ENCODE peak calls at places on chromosomes 2 and 18, in eight cellular contexts. W is GM10248; L is AML-193; M is posterior cingulate gyrus; C is stimulated activated CD4-positive, alpha-beta T cell treated with anti-CD3 and anti-CD28 coated beads, TNF-alpha, amount 100 ng/mL, for 48 hours; U is BJ; P is activated naive CD4-positive, alpha-beta T cell treated with anti-CD3 and anti-CD28 coated beads, Interleukin-2, amount 50 U/mL, for 16 hours; S is OCI-M1. H is an unnamed sample.

GRCh38 chr2:163657257-163657656 is 78.6 kb downstream of the FIGN start:
- DNase-seq in M (no peak), S (no peak), P (no peak), L (no peak), W (no peak), C (no peak), U (no peak), H (no peak)

GRCh38 chr2:217293046-217293445 is 433.2 kb upstream of the TNP1 start:
- DNase-seq in W (no peak), S (no peak), M (no peak), U (no peak), P (no peak), L (no peak), C (no peak), H (no peak)

GRCh38 chr2:7707723-7708122 is 790.5 kb downstream of the RNF144A start:
- DNase-seq in S (no peak), M (no peak), C (no peak), W (no peak), U (peak), L (no peak), P (no peak), H (no peak)

GRCh38 chr2:27855476-27855875 is 34.7 kb downstream of the RBKS start:
- DNase-seq in L (no peak), W (no peak), M (no peak), P (no peak), C (no peak), S (no peak), U (peak), H (no peak)

GRCh38 chr18:76697441-76697901 is 124.9 kb upstream of the ZNF236 start:
- DNase-seq in S (no peak), U (no peak), M (no peak), W (no peak), P (no peak), C (no peak), L (no peak), H (no peak)

GRCh38 chr18:60538891-60539290 is 166.3 kb upstream of the MC4R start:
- DNase-seq in M (no peak), S (no peak), U (no peak), L (no peak), C (no peak), W (no peak), P (no peak), H (no peak)

GRCh38 chr18:23972416-23972815 is 42.1 kb upstream of the TTC39C start:
- DNase-seq in M (no peak), C (no peak), W (peak), L (no peak), P (no peak), U (no peak), S (no peak), H (no peak)

GRCh38 chr2:85605406-85606115 is 3.1 kb upstream of the TMEM150A start:
- DNase-seq in M (no peak), U (no peak), W (no peak), S (no peak), L (no peak), P (no peak), C (no peak), H (no peak)

GRCh38 chr2:12048551-12048950 is 302.1 kb downstream of the LPIN1 start:
- DNase-seq in W (no peak), S (peak), C (no peak), L (no peak), M (no peak), U (no peak), P (no peak), H (no peak)

GRCh38 chr18:31255953-31256352 is 62.0 kb upstream of the DSG1 start:
- DNase-seq in L (no peak), C (no peak), P (no peak), U (no peak), W (no peak), S (no peak), M (no peak), H (no peak)

GRCh38 chr18:70044626-70045025 is 97.0 kb upstream of the CD226 start:
- DNase-seq in U (peak), W (no peak), L (no peak), P (no peak), C (no peak), S (no peak), M (no peak), H (no peak)

GRCh38 chr2:222547108-222547507 is 108.8 kb downstream of the FARSB start:
- DNase-seq in W (no peak), S (no peak), C (no peak), U (no peak), M (no peak), L (no peak), P (no peak), H (no peak)

GRCh38 chr2:217553689-217554088 is 449.1 kb downstream of the TNS1 start:
- DNase-seq in W (no peak), P (no peak), M (no peak), L (no peak), C (no peak), S (no peak), U (no peak), H (no peak)

GRCh38 chr18:9914584-9915290 is 921 bp downstream of the VAPA start:
- DNase-seq in W (peak), L (peak), S (peak), U (no peak), P (peak), M (no peak), C (peak), H (peak)

H was measured in HL-60.